ENCODE peak calls at places on chromosome 1, in four cellular contexts. O is SK-N-SH; B is naive B cell; X is activated T-cell treated with anti-CD3 and anti-CD28 coated beads, Interleukin-2, amount 50 U/mL, for 24 hours. A is an unnamed sample.

GRCh38 chr1:210236840-210237409 is 4.3 kb downstream of the SERTAD4 start:
- DNase-seq in O (no peak), B (no peak), X (no peak), A (peak; percentile 34)

GRCh38 chr1:203150511-203151297 is 23.2 kb downstream of the ADORA1 start:
- DNase-seq in O (no peak), X (no peak), B (no peak), A (no peak)

GRCh38 chr1:17561561-17561985 is 22.1 kb downstream of the ARHGEF10L start:
- DNase-seq in X (no peak), B (no peak), O (no peak), A (no peak)

GRCh38 chr1:44674113-44675000 is at the start of the genes ARMH1 and TMEM53:
- DNase-seq in B (peak; percentile 99), O (peak; percentile 94), X (peak; percentile 98), A (peak; percentile 95)

GRCh38 chr1:179083031-179083345 is 1.1 kb downstream of the TOR3A start:
- DNase-seq in O (peak; percentile 48), B (peak; percentile 32), X (no peak), A (no peak)

GRCh38 chr1:22611530-22611947 is 24.9 kb upstream of the C1QA start:
- DNase-seq in B (no peak), X (peak; percentile 39), O (no peak), A (no peak)

GRCh38 chr1:164622057-164622840 is 63.3 kb downstream of the PBX1 start:
- DNase-seq in X (no peak), B (no peak), O (no peak), A (no peak)

GRCh38 chr1:222334026-222334680 is 213.8 kb downstream of the HHIPL2 start:
- DNase-seq in B (no peak), O (no peak), X (no peak), A (no peak)

GRCh38 chr1:236451796-236452373 is 57.8 kb downstream of the EDARADD start:
- DNase-seq in O (peak; percentile 40), B (no peak), X (peak; percentile 51), A (peak; percentile 18)

GRCh38 chr1:147762233-147763024 is 2.0 kb upstream of the GJA5 start:
- DNase-seq in B (peak; percentile 29), X (no peak), O (no peak), A (no peak)

GRCh38 chr1:193260056-193260750 is 73.8 kb upstream of the B3GALT2 start:
- DNase-seq in X (no peak), O (no peak), B (no peak), A (no peak)

GRCh38 chr1:119291611-119292206 is 76.9 kb upstream of the HAO2 start:
- DNase-seq in X (no peak), O (no peak), B (no peak), A (no peak)

GRCh38 chr1:66852870-66853269 is 51.8 kb upstream of the INSL5 start:
- DNase-seq in B (no peak), X (no peak), O (no peak), A (no peak)

GRCh38 chr1:5099018-5099417 is 444.6 kb downstream of the AJAP1 start:
- DNase-seq in B (no peak), X (no peak), O (no peak), A (no peak)

GRCh38 chr1:218383681-218384080 is 38.5 kb downstream of the TGFB2 start:
- DNase-seq in X (no peak), O (no peak), B (no peak), A (no peak)